ENCODE peak calls at places on chromosomes 13 and 19, in five cellular contexts. One of them, this sample, is unnamed.

GRCh38 chr13:103282571-103283450 is 216.6 kb upstream of the SLC10A2 start:
- DNase-seq in choroid plexus epithelial cell: peak
- DNase-seq in CD8-positive, alpha-beta T cell: no peak
- DNase-seq in AG10803: no peak
- DNase-seq in adrenal gland: no peak
- DNase-seq in this sample: no peak

GRCh38 chr19:49912965-49913685 is 15.9 kb upstream of the ATF5 start:
- DNase-seq in choroid plexus epithelial cell: peak
- DNase-seq in CD8-positive, alpha-beta T cell: no peak
- DNase-seq in AG10803: no peak
- DNase-seq in adrenal gland: no peak
- DNase-seq in this sample: no peak

GRCh38 chr13:90107658-90108057 is 1239.8 kb upstream of the MIR17HG start:
- DNase-seq in choroid plexus epithelial cell: no peak
- DNase-seq in CD8-positive, alpha-beta T cell: no peak
- DNase-seq in AG10803: no peak
- DNase-seq in adrenal gland: no peak
- DNase-seq in this sample: no peak

GRCh38 chr13:44317752-44318550 is 55.7 kb upstream of the SERP2 start:
- DNase-seq in choroid plexus epithelial cell: no peak
- DNase-seq in CD8-positive, alpha-beta T cell: no peak
- DNase-seq in AG10803: peak
- DNase-seq in adrenal gland: no peak
- DNase-seq in this sample: no peak

GRCh38 chr13:40221460-40222201 is 444.8 kb downstream of the FOXO1 start:
- DNase-seq in choroid plexus epithelial cell: peak
- DNase-seq in CD8-positive, alpha-beta T cell: peak
- DNase-seq in AG10803: peak
- DNase-seq in adrenal gland: no peak
- DNase-seq in this sample: no peak

GRCh38 chr13:44739539-44739938 is 163.4 kb upstream of the TSC22D1 start:
- DNase-seq in choroid plexus epithelial cell: no peak
- DNase-seq in CD8-positive, alpha-beta T cell: no peak
- DNase-seq in AG10803: peak
- DNase-seq in adrenal gland: no peak
- DNase-seq in this sample: no peak

GRCh38 chr19:55563261-55563690 is 17.4 kb downstream of the ZNF579 start:
- DNase-seq in choroid plexus epithelial cell: peak
- DNase-seq in CD8-positive, alpha-beta T cell: no peak
- DNase-seq in AG10803: peak
- DNase-seq in adrenal gland: no peak
- DNase-seq in this sample: no peak

GRCh38 chr13:25920277-25920676 is 131.5 kb downstream of the SHISA2 start:
- DNase-seq in choroid plexus epithelial cell: no peak
- DNase-seq in CD8-positive, alpha-beta T cell: no peak
- DNase-seq in AG10803: no peak
- DNase-seq in adrenal gland: no peak
- DNase-seq in this sample: no peak

GRCh38 chr19:6740589-6741348 is 1.3 kb downstream of the TRIP10 start:
- DNase-seq in choroid plexus epithelial cell: no peak
- DNase-seq in CD8-positive, alpha-beta T cell: no peak
- DNase-seq in AG10803: peak
- DNase-seq in adrenal gland: peak
- DNase-seq in this sample: no peak

GRCh38 chr13:91245283-91245682 is 102.2 kb upstream of the MIR17HG start:
- DNase-seq in choroid plexus epithelial cell: no peak
- DNase-seq in CD8-positive, alpha-beta T cell: no peak
- DNase-seq in AG10803: no peak
- DNase-seq in adrenal gland: no peak
- DNase-seq in this sample: no peak

GRCh38 chr19:56873493-56873892 is 33.0 kb upstream of the PEG3 start:
- DNase-seq in choroid plexus epithelial cell: no peak
- DNase-seq in CD8-positive, alpha-beta T cell: no peak
- DNase-seq in AG10803: no peak
- DNase-seq in adrenal gland: no peak
- DNase-seq in this sample: no peak

GRCh38 chr13:46278474-46278873 is 66.7 kb downstream of the LRRC63 start:
- DNase-seq in choroid plexus epithelial cell: no peak
- DNase-seq in CD8-positive, alpha-beta T cell: no peak
- DNase-seq in AG10803: no peak
- DNase-seq in adrenal gland: no peak
- DNase-seq in this sample: no peak

GRCh38 chr13:93320942-93321341 is 94.3 kb downstream of the GPC6 start:
- DNase-seq in choroid plexus epithelial cell: peak
- DNase-seq in CD8-positive, alpha-beta T cell: no peak
- DNase-seq in AG10803: peak
- DNase-seq in adrenal gland: no peak
- DNase-seq in this sample: no peak

GRCh38 chr13:112065521-112065866 is 1.5 kb upstream of the SOX1 start:
- DNase-seq in choroid plexus epithelial cell: no peak
- DNase-seq in CD8-positive, alpha-beta T cell: no peak
- DNase-seq in AG10803: no peak
- DNase-seq in adrenal gland: no peak
- DNase-seq in this sample: no peak

GRCh38 chr19:7415163-7415856 is 66.6 kb downstream of the ARHGEF18 start:
- DNase-seq in choroid plexus epithelial cell: peak
- DNase-seq in CD8-positive, alpha-beta T cell: no peak
- DNase-seq in AG10803: no peak
- DNase-seq in adrenal gland: no peak
- DNase-seq in this sample: no peak

GRCh38 chr13:43792456-43792855 is 5.7 kb upstream of the ENOX1 start:
- DNase-seq in choroid plexus epithelial cell: peak
- DNase-seq in CD8-positive, alpha-beta T cell: no peak
- DNase-seq in AG10803: peak
- DNase-seq in adrenal gland: no peak
- DNase-seq in this sample: no peak

GRCh38 chr19:50368649-50369570 is 3.5 kb upstream of the NAPSA start:
- DNase-seq in choroid plexus epithelial cell: peak
- DNase-seq in CD8-positive, alpha-beta T cell: peak
- DNase-seq in AG10803: peak
- DNase-seq in adrenal gland: peak
- DNase-seq in this sample: peak

GRCh38 chr13:30340367-30341184 is 33.2 kb upstream of the KATNAL1 start:
- DNase-seq in choroid plexus epithelial cell: peak
- DNase-seq in CD8-positive, alpha-beta T cell: no peak
- DNase-seq in AG10803: peak
- DNase-seq in adrenal gland: peak
- DNase-seq in this sample: no peak

DNA sequence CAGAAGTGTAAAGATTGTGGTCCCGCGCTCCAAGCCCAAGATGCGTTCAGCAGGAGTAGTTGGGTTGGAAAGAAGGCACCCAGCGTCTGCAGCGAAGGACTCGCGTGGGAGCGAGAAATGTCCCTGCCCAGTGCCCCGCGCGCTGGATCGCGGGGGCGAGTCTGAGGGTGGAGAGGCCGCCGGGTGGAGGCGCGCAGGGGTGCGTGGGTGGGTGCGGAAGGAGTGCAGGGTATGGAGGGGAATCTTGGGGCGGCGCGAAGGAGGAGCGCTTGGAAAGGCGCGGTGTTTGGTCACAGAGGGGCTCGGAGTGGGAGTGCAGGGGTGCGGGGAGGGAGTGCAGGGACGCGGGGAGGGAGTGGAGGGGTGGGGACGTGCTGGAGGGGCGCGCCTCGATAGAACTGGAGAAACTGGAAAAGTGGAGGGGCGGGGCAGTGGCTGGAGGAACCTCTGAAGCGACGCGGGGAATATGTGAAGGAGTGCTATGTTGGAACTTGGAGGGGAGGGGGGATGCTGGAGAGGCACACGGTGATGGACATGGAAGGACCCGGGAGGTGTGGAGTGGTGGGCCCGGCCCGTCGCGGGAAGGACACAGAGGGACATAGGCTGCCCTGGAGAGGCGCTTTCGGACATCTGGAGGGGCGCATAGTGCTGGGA is 21.1 kb upstream of the SGCG start:
- DNase-seq in choroid plexus epithelial cell: no peak
- DNase-seq in CD8-positive, alpha-beta T cell: no peak
- DNase-seq in AG10803: no peak
- DNase-seq in adrenal gland: no peak
- DNase-seq in this sample: peak
- TF ChIP-seq CTCF in choroid plexus epithelial cell: no peak
- TF ChIP-seq CTCF in CD8-positive, alpha-beta T cell: no peak
- TF ChIP-seq CTCF in AG10803: no peak
- TF ChIP-seq CTCF in adrenal gland: no peak
- TF ChIP-seq CTCF in this sample: no peak

GRCh38 chr19:42635233-42635539 is 40.5 kb upstream of the CEACAM8 start:
- DNase-seq in choroid plexus epithelial cell: no peak
- DNase-seq in CD8-positive, alpha-beta T cell: no peak
- DNase-seq in AG10803: no peak
- DNase-seq in adrenal gland: no peak
- DNase-seq in this sample: no peak

GRCh38 chr19:42629191-42629590 is 34.5 kb upstream of the CEACAM8 start:
- DNase-seq in choroid plexus epithelial cell: no peak
- DNase-seq in CD8-positive, alpha-beta T cell: no peak
- DNase-seq in AG10803: no peak
- DNase-seq in adrenal gland: no peak
- DNase-seq in this sample: no peak

GRCh38 chr19:42634409-42635232 is 39.9 kb upstream of the CEACAM8 start:
- DNase-seq in choroid plexus epithelial cell: peak
- DNase-seq in CD8-positive, alpha-beta T cell: no peak
- DNase-seq in AG10803: peak
- DNase-seq in adrenal gland: no peak
- DNase-seq in this sample: no peak
- TF ChIP-seq CTCF in choroid plexus epithelial cell: peak
- TF ChIP-seq CTCF in CD8-positive, alpha-beta T cell: no peak
- TF ChIP-seq CTCF in AG10803: peak
- TF ChIP-seq CTCF in adrenal gland: peak
- TF ChIP-seq CTCF in this sample: no peak

GRCh38 chr13:70623260-70623659 is 515.0 kb upstream of the KLHL1 start:
- DNase-seq in choroid plexus epithelial cell: peak
- DNase-seq in CD8-positive, alpha-beta T cell: no peak
- DNase-seq in AG10803: peak
- DNase-seq in adrenal gland: no peak
- DNase-seq in this sample: no peak
- TF ChIP-seq CTCF in choroid plexus epithelial cell: peak
- TF ChIP-seq CTCF in CD8-positive, alpha-beta T cell: peak
- TF ChIP-seq CTCF in AG10803: peak
- TF ChIP-seq CTCF in adrenal gland: peak
- TF ChIP-seq CTCF in this sample: peak

GRCh38 chr13:98019186-98019585 is 65.7 kb downstream of the IPO5 start:
- DNase-seq in choroid plexus epithelial cell: no peak
- DNase-seq in CD8-positive, alpha-beta T cell: no peak
- DNase-seq in AG10803: no peak
- DNase-seq in adrenal gland: no peak
- DNase-seq in this sample: no peak
- TF ChIP-seq CTCF in choroid plexus epithelial cell: no peak
- TF ChIP-seq CTCF in CD8-positive, alpha-beta T cell: no peak
- TF ChIP-seq CTCF in AG10803: no peak
- TF ChIP-seq CTCF in adrenal gland: no peak
- TF ChIP-seq CTCF in this sample: no peak

This sample was measured in mesothelial cell of epicardium.